ENCODE peak calls at places on chromosomes 7 and 10, in seven cellular contexts. X is body of pancreas, Q is epithelial cell of esophagus, P is adrenal gland, N is fibroblast of lung, V is progenitor cell of endocrine pancreas, K is lower leg skin. B is an unnamed sample.

GRCh38 chr10:83545901-83546391 is 593.4 kb upstream of the GHITM start:
- DNase-seq in X (peak), Q (peak), P (no peak), N (no peak), V (peak), K (no peak), B (no peak)

GRCh38 chr10:44008270-44008916 is 359.7 kb upstream of the ZNF32 start:
- DNase-seq in X (peak), Q (no peak), P (no peak), N (no peak), V (no peak), K (no peak), B (no peak)

GRCh38 chr7:55518836-55519235 is 53.5 kb downstream of the VOPP1 start:
- DNase-seq in X (no peak), Q (no peak), P (no peak), N (no peak), V (no peak), K (no peak), B (no peak)

GRCh38 chr7:6273917-6274630 is 1.6 kb upstream of the CYTH3 start:
- DNase-seq in X (no peak), Q (no peak), P (no peak), N (no peak), V (no peak), K (peak), B (no peak)

GRCh38 chr7:150420987-150421674 is 29.3 kb upstream of the GIMAP8 start:
- DNase-seq in X (peak), Q (peak), P (peak), N (peak), V (peak), K (peak), B (peak)

GRCh38 chr10:101389986-101390531 is 36.1 kb downstream of the BTRC start:
- DNase-seq in X (no peak), Q (no peak), P (no peak), N (no peak), V (no peak), K (no peak), B (no peak)

GRCh38 chr7:142626420-142627035 is 122.7 kb upstream of the PRSS1 start:
- DNase-seq in X (peak), Q (peak), P (peak), N (no peak), V (peak), K (no peak), B (peak)

GRCh38 chr10:59047957-59048618 is 128.4 kb upstream of the PHYHIPL start:
- DNase-seq in X (no peak), Q (no peak), P (no peak), N (no peak), V (no peak), K (no peak), B (no peak)

GRCh38 chr10:21523007-21523406 is 2.5 kb downstream of the SKIDA1 start:
- DNase-seq in X (no peak), Q (no peak), P (no peak), N (no peak), V (no peak), K (no peak), B (no peak)

GRCh38 chr10:6089334-6090219 is 743 bp downstream of the RBM17 start:
- DNase-seq in X (no peak), Q (peak), P (peak), N (no peak), V (peak), K (no peak), B (peak)

GRCh38 chr7:159034988-159035387 is 109.7 kb downstream of the VIPR2 start:
- DNase-seq in X (no peak), Q (no peak), P (no peak), N (no peak), V (no peak), K (peak), B (no peak)

GRCh38 chr10:69769395-69769989 is 32.2 kb upstream of the COL13A1 start:
- DNase-seq in X (peak), Q (peak), P (peak), N (peak), V (no peak), K (no peak), B (peak)

GRCh38 chr7:151429555-151430331 is 10.2 kb downstream of the CRYGN start:
- DNase-seq in X (peak), Q (peak), P (no peak), N (no peak), V (no peak), K (no peak), B (no peak)

GRCh38 chr7:22195402-22195801 is 161.6 kb downstream of the RAPGEF5 start:
- DNase-seq in X (no peak), Q (no peak), P (no peak), N (no peak), V (no peak), K (no peak), B (no peak)

GRCh38 chr10:1712944-1713671 is 24.2 kb downstream of the ADARB2 start:
- DNase-seq in X (no peak), Q (no peak), P (no peak), N (no peak), V (no peak), K (no peak), B (no peak)

GRCh38 chr10:49243610-49244283 is 55.2 kb upstream of the C10orf71 start:
- DNase-seq in X (peak), Q (no peak), P (no peak), N (no peak), V (no peak), K (no peak), B (no peak)

GRCh38 chr10:49240946-49241345 is 52.8 kb upstream of the TMEM273 start:
- DNase-seq in X (no peak), Q (no peak), P (no peak), N (no peak), V (no peak), K (no peak), B (no peak)

GRCh38 chr10:49241365-49241764 is 53.2 kb upstream of the TMEM273 start:
- DNase-seq in X (no peak), Q (no peak), P (no peak), N (no peak), V (no peak), K (no peak), B (no peak)

GRCh38 chr10:49243139-49243538 is 54.9 kb upstream of the TMEM273 start:
- DNase-seq in X (no peak), Q (no peak), P (no peak), N (no peak), V (no peak), K (no peak), B (no peak)

GRCh38 chr10:49242604-49243003 is 54.4 kb upstream of the TMEM273 start:
- DNase-seq in X (no peak), Q (no peak), P (peak), N (no peak), V (no peak), K (no peak), B (no peak)
- TF ChIP-seq CTCF in X (no peak), Q (no peak), P (no peak), N (no peak), V (no peak), K (no peak), B (no peak)

GRCh38 chr10:72353028-72353962 is 1.4 kb downstream of the DNAJB12 start:
- DNase-seq in X (no peak), Q (peak), P (peak), N (peak), V (no peak), K (no peak), B (no peak)

GRCh38 chr10:72355214-72355555 is 466 bp upstream of the DNAJB12 start:
- DNase-seq in X (no peak), Q (no peak), P (no peak), N (no peak), V (no peak), K (no peak), B (no peak)

GRCh38 chr10:72356115-72356514 is 1.4 kb upstream of the DNAJB12 start:
- DNase-seq in X (no peak), Q (no peak), P (no peak), N (no peak), V (no peak), K (no peak), B (no peak)

GRCh38 chr10:72353963-72354355 is 760 bp downstream of the DNAJB12 start:
- DNase-seq in X (peak), Q (no peak), P (no peak), N (no peak), V (no peak), K (no peak), B (no peak)

DNA sequence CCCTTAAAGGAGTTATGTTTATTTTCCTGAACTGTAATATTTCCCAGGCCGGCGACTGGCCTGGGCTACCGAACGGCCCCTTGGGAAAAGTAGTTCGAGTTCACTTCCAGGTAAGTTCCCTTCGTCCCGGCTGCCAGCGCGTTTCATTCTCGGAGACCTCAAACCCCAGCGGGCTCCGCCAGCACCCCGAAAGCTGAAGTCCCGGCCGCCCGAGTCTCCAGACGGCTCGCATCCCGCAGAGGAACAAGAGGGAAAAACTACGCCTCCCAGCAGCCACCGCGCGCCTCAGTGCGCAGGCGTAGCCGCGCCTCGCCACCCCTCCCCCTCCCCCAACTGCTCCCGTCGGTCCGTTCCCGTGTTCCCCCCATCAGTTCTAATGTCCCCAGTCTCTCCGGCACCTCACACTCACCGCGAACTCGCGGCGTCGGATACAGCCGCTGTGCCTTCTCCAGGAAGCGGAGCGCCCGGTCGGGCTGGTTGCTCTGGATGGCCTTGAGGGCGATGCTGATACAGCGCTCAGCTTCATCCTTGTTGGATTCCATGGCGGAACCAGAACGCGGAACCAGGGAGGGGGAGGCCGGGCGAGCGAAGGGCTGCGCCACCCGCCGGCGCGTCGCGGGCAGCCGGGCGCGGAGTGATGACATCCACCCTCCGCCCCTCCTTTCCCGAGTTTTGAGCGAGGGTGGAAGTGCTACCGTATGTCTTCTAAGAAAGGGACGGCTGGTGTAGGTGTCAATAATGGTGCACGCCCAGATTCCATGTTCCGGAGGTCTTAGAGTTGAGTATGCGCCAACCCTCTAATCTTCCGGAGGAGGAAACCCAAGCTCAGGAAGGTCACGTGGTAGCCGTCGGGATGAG is at the start of gene DNAJB12:
- DNase-seq in X (peak), Q (peak), P (peak), N (peak), V (peak), K (peak), B (peak)
- TF ChIP-seq CTCF in X (no peak), Q (no peak), P (no peak), N (no peak), V (no peak), K (no peak), B (no peak)

GRCh38 chr7:15720849-15721471 is 34.5 kb upstream of the MEOX2 start:
- DNase-seq in X (peak), Q (peak), P (peak), N (peak), V (no peak), K (no peak), B (peak)
- TF ChIP-seq CTCF in X (peak), Q (peak), P (peak), N (peak), V (peak), K (no peak), B (peak)

GRCh38 chr7:63009771-63010170 is 988.9 kb upstream of the ZNF722 start:
- DNase-seq in X (no peak), Q (no peak), P (no peak), N (no peak), V (no peak), K (peak), B (no peak)

GRCh38 chr7:63012633-63013183 is 985.9 kb upstream of the ZNF722 start:
- DNase-seq in X (no peak), Q (peak), P (no peak), N (no peak), V (no peak), K (peak), B (no peak)

GRCh38 chr7:63008366-63008765 is 990.3 kb upstream of the ZNF722 start:
- DNase-seq in X (no peak), Q (no peak), P (no peak), N (no peak), V (no peak), K (no peak), B (no peak)
- TF ChIP-seq CTCF in X (peak), Q (no peak), P (no peak), N (no peak), V (peak), K (no peak), B (no peak)

DNA sequence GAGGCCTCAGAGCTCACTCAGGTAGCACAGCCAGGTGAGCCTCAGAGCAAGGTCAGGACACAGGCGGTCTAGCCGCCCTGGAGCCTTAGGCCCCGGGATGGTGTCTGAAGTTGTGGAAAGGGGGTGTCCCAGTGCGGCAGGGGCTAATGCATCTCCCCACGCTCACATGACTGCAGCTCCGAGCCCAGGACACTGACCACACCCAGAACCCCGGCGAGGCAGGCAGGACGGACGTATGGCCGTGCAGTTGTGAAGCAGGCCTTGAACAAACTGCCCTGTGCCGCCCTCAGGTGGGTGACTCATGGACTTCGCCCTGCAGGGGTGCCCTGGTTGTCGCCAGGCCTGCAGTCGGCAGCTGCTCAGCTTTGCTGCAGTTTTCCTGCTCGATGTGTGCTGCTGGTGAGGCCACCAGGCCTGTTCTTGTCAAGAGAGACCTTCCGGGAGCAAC is 5.0 kb upstream of the PRKAR1B start:
- DNase-seq in X (peak), Q (peak), P (peak), N (peak), V (no peak), K (no peak), B (peak)
- TF ChIP-seq CTCF in X (peak), Q (peak), P (no peak), N (peak), V (peak), K (no peak), B (no peak)